ENCODE peak calls at places on chromosome 2, in nine cellular contexts. B, Y, M, T, J, L, Z, S and P are unnamed samples.

GRCh38 chr2:144552821-144553220 is 32.9 kb upstream of the ZEB2 start:
- DNase-seq in B (no peak), Y (no peak), M (no peak), T (no peak), J (no peak), L (no peak), Z (no peak), S (no peak), P (no peak)

GRCh38 chr2:72144746-72145657 is 2.7 kb downstream of the CYP26B1 start:
- DNase-seq in B (peak), Y (no peak), M (peak), T (no peak), J (no peak), L (no peak), Z (no peak), S (no peak), P (peak)

GRCh38 chr2:207483066-207483465 is 46.7 kb upstream of the CREB1 start:
- DNase-seq in B (no peak), Y (no peak), M (no peak), T (no peak), J (no peak), L (no peak), Z (no peak), S (no peak), P (no peak)

GRCh38 chr2:217795067-217795466 is 207.7 kb downstream of the TNS1 start:
- DNase-seq in B (peak), Y (no peak), M (no peak), T (no peak), J (no peak), L (no peak), Z (no peak), S (no peak), P (no peak)

GRCh38 chr2:215831296-215831913 is 181.9 kb downstream of the MREG start:
- DNase-seq in B (peak), Y (no peak), M (peak), T (no peak), J (peak), L (no peak), Z (no peak), S (no peak), P (peak)

GRCh38 chr2:159375241-159375640 is 88.7 kb upstream of the WDSUB1 start:
- DNase-seq in B (no peak), Y (no peak), M (no peak), T (no peak), J (no peak), L (no peak), Z (no peak), S (no peak), P (no peak)

GRCh38 chr2:229622495-229623355 is 91.6 kb downstream of the DNER start:
- DNase-seq in B (no peak), Y (no peak), M (no peak), T (no peak), J (no peak), L (no peak), Z (no peak), S (no peak), P (no peak)

GRCh38 chr2:96095116-96095636 is 21.2 kb downstream of the ADRA2B start:
- DNase-seq in B (no peak), Y (no peak), M (no peak), T (no peak), J (no peak), L (no peak), Z (no peak), S (no peak), P (no peak)

GRCh38 chr2:71385008-71385407 is 53.4 kb downstream of the ZNF638 start:
- DNase-seq in B (no peak), Y (no peak), M (no peak), T (no peak), J (peak), L (peak), Z (no peak), S (no peak), P (no peak)

GRCh38 chr2:127673304-127674069 is 1.8 kb downstream of the LIMS2 start:
- DNase-seq in B (no peak), Y (no peak), M (no peak), T (no peak), J (no peak), L (no peak), Z (no peak), S (no peak), P (no peak)

GRCh38 chr2:73700111-73700510 is 37.0 kb downstream of the TPRKB start:
- DNase-seq in B (no peak), Y (no peak), M (no peak), T (no peak), J (peak), L (no peak), Z (no peak), S (no peak), P (no peak)

GRCh38 chr2:37582911-37583310 is 88.5 kb downstream of the CDC42EP3 start:
- DNase-seq in B (no peak), Y (no peak), M (no peak), T (no peak), J (no peak), L (no peak), Z (no peak), S (no peak), P (no peak)

GRCh38 chr2:204050681-204051080 is 114.1 kb downstream of the ICOS start:
- DNase-seq in B (no peak), Y (no peak), M (no peak), T (no peak), J (no peak), L (no peak), Z (no peak), S (no peak), P (no peak)

GRCh38 chr2:42457011-42457410 is 36.8 kb downstream of the KCNG3 start:
- DNase-seq in B (no peak), Y (no peak), M (no peak), T (no peak), J (no peak), L (no peak), Z (no peak), S (no peak), P (no peak)
- TF ChIP-seq CTCF in B (no peak), Y (peak), M (no peak), T (peak), J (peak), L (no peak), Z (peak), S (peak), P (no peak)

GRCh38 chr2:193963472-193964119 is 1693.4 kb upstream of the SLC39A10 start:
- DNase-seq in B (no peak), Y (no peak), M (no peak), T (peak), J (peak), L (no peak), Z (no peak), S (no peak), P (peak)
- TF ChIP-seq CTCF in B (no peak), Y (peak), M (no peak), T (peak), J (peak), L (peak), Z (peak), S (peak), P (no peak)

DNA sequence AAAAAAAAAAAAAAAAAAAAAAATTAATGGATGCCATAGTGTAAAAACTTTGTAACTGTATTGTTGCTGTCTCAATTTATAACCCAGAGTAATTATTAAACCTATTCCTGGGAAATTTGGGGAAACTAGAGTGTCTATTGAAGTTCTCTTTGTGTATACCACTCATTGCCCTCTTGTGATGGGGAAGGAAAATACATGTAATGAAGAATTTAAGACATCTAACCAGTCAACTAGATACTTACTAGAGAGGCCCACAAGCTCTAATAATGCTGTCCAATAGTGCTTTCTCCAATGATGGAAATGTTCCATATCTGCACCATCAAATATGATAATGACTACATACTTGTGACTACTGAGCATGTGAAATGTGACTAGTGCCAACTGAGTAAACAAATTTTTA is 168.5 kb upstream of the SLC39A10 start:
- DNase-seq in B (no peak), Y (no peak), M (no peak), T (no peak), J (peak), L (no peak), Z (no peak), S (no peak), P (no peak)
- TF ChIP-seq CTCF in B (no peak), Y (no peak), M (no peak), T (no peak), J (no peak), L (no peak), Z (no peak), S (no peak), P (no peak)

GRCh38 chr2:188369365-188369764 is 77.7 kb downstream of the GULP1 start:
- DNase-seq in B (no peak), Y (peak), M (no peak), T (peak), J (peak), L (no peak), Z (no peak), S (no peak), P (peak)
- TF ChIP-seq CTCF in B (peak), Y (peak), M (peak), T (peak), J (peak), L (peak), Z (peak), S (peak), P (peak)

DNA sequence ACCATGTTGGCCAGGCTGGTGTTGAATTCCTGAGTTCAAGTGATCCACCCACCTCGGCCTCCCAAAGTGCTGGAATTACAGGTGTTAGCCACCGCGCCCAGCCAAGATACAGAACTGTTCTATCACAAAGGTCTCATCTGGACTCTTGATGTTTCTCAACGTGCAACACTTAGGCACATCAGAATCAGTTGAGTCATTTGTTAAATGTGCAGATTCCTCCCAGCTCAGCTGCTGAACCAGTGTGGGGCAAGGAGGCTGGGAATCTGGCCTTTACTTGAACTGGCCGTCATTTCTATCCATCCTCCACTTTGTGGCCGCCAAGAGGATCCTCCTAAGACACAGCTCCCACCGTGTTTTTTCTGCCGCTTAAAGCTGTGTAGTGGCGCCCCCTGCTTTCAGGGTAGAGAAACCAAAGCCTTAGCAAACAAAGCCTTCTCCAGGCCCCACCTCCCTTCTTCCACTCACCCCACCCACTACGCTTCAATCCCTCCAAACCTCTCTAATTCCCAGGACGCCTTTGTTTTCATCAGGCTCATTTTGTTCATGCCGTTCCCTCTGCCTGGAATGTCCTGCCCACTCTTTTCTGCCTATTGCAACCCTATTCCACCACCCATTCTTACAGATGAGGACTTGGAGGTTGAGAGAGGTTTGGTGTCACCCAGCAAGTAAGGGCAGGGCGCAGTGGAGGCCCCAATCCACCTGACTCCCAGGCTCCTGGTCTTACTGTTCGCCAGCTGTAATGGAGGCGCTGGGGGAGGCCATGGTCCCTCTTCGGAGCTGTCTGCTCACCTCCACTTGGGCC is 776 bp upstream of the SPEG start:
- DNase-seq in B (no peak), Y (no peak), M (peak), T (no peak), J (peak), L (no peak), Z (no peak), S (peak), P (no peak)
- TF ChIP-seq CTCF in B (peak), Y (peak), M (peak), T (peak), J (peak), L (peak), Z (peak), S (peak), P (no peak)